ENCODE peak calls at places on chromosomes 3 and 15, in five cellular contexts. Y is effector memory CD4-positive, alpha-beta T cell; Q is NB4; C is heart right ventricle; V is fibroblast of the aortic adventitia. D is an unnamed sample.

GRCh38 chr15:75725719-75726607 is 13.3 kb upstream of the CSPG4 start:
- DNase-seq in Y (no peak), Q (peak), C (no peak), V (no peak), D (no peak)

GRCh38 chr15:62087671-62088360 is 21.0 kb downstream of the C2CD4A start:
- DNase-seq in Y (no peak), Q (no peak), C (no peak), V (peak), D (peak)

GRCh38 chr3:51401639-51402166 is 10.6 kb downstream of the RBM15B start:
- DNase-seq in Y (no peak), Q (peak), C (no peak), V (no peak), D (no peak)

GRCh38 chr3:52240059-52240885 is 1.3 kb upstream of the TWF2 start:
- DNase-seq in Y (no peak), Q (peak), C (no peak), V (peak), D (peak)

GRCh38 chr3:126349611-126350501 is 7.4 kb downstream of the KLF15 start:
- DNase-seq in Y (no peak), Q (no peak), C (no peak), V (no peak), D (no peak)

GRCh38 chr3:53807117-53807521 is 39.1 kb downstream of the CHDH start:
- DNase-seq in Y (no peak), Q (no peak), C (no peak), V (no peak), D (no peak)

GRCh38 chr3:32256206-32256605 is 17.7 kb downstream of the CMTM8 start:
- DNase-seq in Y (no peak), Q (no peak), C (no peak), V (no peak), D (no peak)

GRCh38 chr3:180119567-180119966 is 82.8 kb upstream of the PEX5L start:
- DNase-seq in Y (no peak), Q (no peak), C (no peak), V (peak), D (no peak)

GRCh38 chr3:114110439-114110838 is 53.9 kb downstream of the QTRT2 start:
- DNase-seq in Y (no peak), Q (peak), C (no peak), V (no peak), D (no peak)

GRCh38 chr3:93988283-93988682 is 8.3 kb downstream of the ARL13B start:
- DNase-seq in Y (no peak), Q (no peak), C (no peak), V (peak), D (no peak)

DNA sequence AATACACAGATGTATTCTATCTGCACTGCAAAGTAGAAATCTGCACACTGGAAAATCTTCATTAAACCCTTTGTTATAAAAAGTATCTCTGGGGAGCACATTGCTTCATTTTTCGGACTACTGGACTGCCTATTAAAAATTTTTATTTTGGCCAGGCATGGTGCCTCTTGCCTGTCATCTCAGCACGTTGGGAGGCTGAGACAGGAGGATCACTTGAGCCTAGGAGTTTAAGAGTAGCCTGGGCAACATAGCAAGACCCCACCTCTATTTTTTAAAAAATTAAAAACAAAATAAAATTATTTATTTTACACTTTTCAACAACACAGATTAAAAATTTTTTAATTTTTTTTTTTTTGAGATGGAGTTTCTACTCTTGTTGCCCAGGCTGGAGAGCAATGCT is 6.0 kb downstream of the SERP1 start:
- DNase-seq in Y (no peak), Q (no peak), C (no peak), V (no peak), D (no peak)
- H3K4me3 ChIP-seq in Y (no peak), Q (no peak), C (no peak), V (no peak), D (no peak)

DNA sequence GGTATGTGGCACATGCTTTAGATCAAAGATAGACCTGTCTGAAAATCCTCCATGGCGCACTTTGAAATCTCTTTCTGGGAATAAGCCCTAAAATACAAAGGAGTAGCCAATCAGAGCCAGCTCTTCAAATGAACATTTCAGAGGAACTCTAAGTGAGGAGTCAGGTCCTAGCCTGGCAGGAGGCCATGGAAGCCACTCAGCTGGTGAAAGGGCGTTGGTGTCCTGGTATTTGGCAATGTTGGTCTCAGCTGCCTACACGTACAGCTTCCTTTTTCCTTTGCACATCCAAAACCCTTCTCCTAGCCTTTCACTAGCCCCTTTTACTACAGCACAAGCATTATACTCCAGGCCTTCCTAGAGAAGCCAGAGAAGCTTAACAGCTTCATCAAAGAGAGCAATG is 5.5 kb downstream of the WDR73 start:
- DNase-seq in Y (no peak), Q (no peak), C (peak), V (no peak), D (no peak)
- H3K4me3 ChIP-seq in Y (no peak), Q (no peak), C (no peak), V (no peak), D (no peak)

DNA sequence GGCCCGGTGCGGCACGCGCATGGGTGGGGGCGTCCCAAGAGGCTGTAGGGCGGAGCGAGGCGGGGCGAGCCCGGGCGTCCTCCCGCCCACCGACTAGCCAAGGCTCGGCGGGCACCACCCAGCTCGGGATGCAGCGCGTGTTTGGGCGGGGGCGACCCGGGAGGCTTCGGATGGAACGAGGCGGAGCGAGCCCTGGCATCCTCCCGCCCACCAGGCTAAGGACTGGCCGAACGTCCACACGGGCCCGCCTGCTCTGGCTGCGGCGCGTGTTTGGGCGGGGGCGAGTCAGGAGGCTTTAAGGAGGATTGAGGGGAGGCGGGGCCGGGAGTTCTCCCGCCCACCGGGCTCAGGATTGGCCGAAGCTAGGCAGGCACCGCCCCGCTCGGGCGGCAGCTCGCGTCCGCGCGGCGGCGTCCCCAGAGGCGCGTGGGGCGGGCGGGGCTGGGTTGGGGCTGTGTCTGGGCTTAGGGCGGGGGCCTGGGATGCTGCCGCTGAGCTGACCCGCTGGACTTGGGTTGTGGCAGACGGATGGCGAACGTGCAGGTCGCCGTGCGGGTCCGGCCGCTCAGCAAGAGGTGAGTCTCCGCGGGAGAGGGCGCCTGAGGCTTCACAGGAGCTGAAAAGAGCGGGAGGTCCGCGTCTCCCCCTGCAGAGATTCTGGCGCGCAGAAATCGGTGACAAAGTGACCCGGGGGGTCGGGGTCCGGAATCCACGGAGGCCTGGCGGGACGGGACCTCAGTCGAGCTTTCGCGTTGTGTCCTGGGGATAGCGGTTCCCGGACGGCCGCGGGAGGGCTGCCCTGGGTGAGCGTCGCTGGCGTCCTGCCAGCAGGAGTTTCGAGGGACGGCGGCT is at the start of gene STARD9:
- DNase-seq in Y (peak), Q (peak), C (peak), V (peak), D (peak)
- H3K4me3 ChIP-seq in Y (peak), Q (peak), C (peak), V (peak), D (peak)

GRCh38 chr3:151101270-151101954 is 15.9 kb downstream of the MED12L start:
- DNase-seq in Y (no peak), Q (no peak), C (no peak), V (no peak), D (no peak)
- H3K4me3 ChIP-seq in Y (no peak), Q (no peak), C (no peak), V (no peak), D (no peak)

GRCh38 chr3:183883291-183884096 is 1.2 kb downstream of the PARL start:
- DNase-seq in Y (no peak), Q (no peak), C (no peak), V (no peak), D (no peak)
- H3K4me3 ChIP-seq in Y (peak), Q (peak), C (peak), V (peak), D (peak)

GRCh38 chr3:170809021-170809974 is 60.7 kb downstream of the RPL22L1 start:
- DNase-seq in Y (no peak), Q (peak), C (no peak), V (peak), D (no peak)
- H3K4me3 ChIP-seq in Y (no peak), Q (no peak), C (no peak), V (no peak), D (no peak)

D was measured in CD4-positive, CD25-positive, alpha-beta regulatory T cell.